ENCODE peak calls at places on chromosomes 16 and 17, in nine cellular contexts. One of them, this sample, is unnamed.

GRCh38 chr16:49021136-49021535 is 260.5 kb downstream of the CBLN1 start:
- DNase-seq in mesendoderm: no peak
- DNase-seq in T-helper 17 cell: no peak
- DNase-seq in adrenal gland: no peak
- DNase-seq in left colon: no peak
- DNase-seq in Right ventricle myocardium superior: no peak
- DNase-seq in SIG-M5: no peak
- DNase-seq in C1 segment of cervical spinal cord: no peak
- DNase-seq in frontal cortex: no peak
- DNase-seq in this sample: no peak

GRCh38 chr17:17196776-17197175 is 9.4 kb downstream of the PLD6 start:
- DNase-seq in mesendoderm: no peak
- DNase-seq in T-helper 17 cell: no peak
- DNase-seq in adrenal gland: no peak
- DNase-seq in left colon: no peak
- DNase-seq in Right ventricle myocardium superior: no peak
- DNase-seq in SIG-M5: no peak
- DNase-seq in C1 segment of cervical spinal cord: no peak
- DNase-seq in frontal cortex: no peak
- DNase-seq in this sample: no peak

GRCh38 chr16:79601092-79601977 is 798 bp upstream of the MAF start:
- DNase-seq in mesendoderm: peak
- DNase-seq in T-helper 17 cell: no peak
- DNase-seq in adrenal gland: peak
- DNase-seq in left colon: peak
- DNase-seq in Right ventricle myocardium superior: peak
- DNase-seq in SIG-M5: no peak
- DNase-seq in C1 segment of cervical spinal cord: peak
- DNase-seq in frontal cortex: no peak
- DNase-seq in this sample: peak

GRCh38 chr17:38415250-38416194 is 12.7 kb upstream of the ARHGAP23 start:
- DNase-seq in mesendoderm: peak
- DNase-seq in T-helper 17 cell: no peak
- DNase-seq in adrenal gland: no peak
- DNase-seq in left colon: no peak
- DNase-seq in Right ventricle myocardium superior: no peak
- DNase-seq in SIG-M5: no peak
- DNase-seq in C1 segment of cervical spinal cord: no peak
- DNase-seq in frontal cortex: no peak
- DNase-seq in this sample: no peak

GRCh38 chr17:68457168-68457538 is at the start of gene WIPI1:
- DNase-seq in mesendoderm: no peak
- DNase-seq in T-helper 17 cell: peak
- DNase-seq in adrenal gland: peak
- DNase-seq in left colon: peak
- DNase-seq in Right ventricle myocardium superior: no peak
- DNase-seq in SIG-M5: no peak
- DNase-seq in C1 segment of cervical spinal cord: peak
- DNase-seq in frontal cortex: no peak
- DNase-seq in this sample: no peak

GRCh38 chr16:86322283-86322682 is 188.0 kb upstream of the FOXF1 start:
- DNase-seq in mesendoderm: no peak
- DNase-seq in T-helper 17 cell: no peak
- DNase-seq in adrenal gland: no peak
- DNase-seq in left colon: no peak
- DNase-seq in Right ventricle myocardium superior: no peak
- DNase-seq in SIG-M5: no peak
- DNase-seq in C1 segment of cervical spinal cord: no peak
- DNase-seq in frontal cortex: no peak
- DNase-seq in this sample: no peak

GRCh38 chr17:48995332-48995870 is 1.8 kb upstream of the IGF2BP1 start:
- DNase-seq in mesendoderm: peak
- DNase-seq in T-helper 17 cell: no peak
- DNase-seq in adrenal gland: no peak
- DNase-seq in left colon: no peak
- DNase-seq in Right ventricle myocardium superior: no peak
- DNase-seq in SIG-M5: no peak
- DNase-seq in C1 segment of cervical spinal cord: no peak
- DNase-seq in frontal cortex: no peak
- DNase-seq in this sample: no peak

GRCh38 chr16:27408012-27408601 is 6.1 kb downstream of the IL21R start:
- DNase-seq in mesendoderm: no peak
- DNase-seq in T-helper 17 cell: no peak
- DNase-seq in adrenal gland: no peak
- DNase-seq in left colon: no peak
- DNase-seq in Right ventricle myocardium superior: no peak
- DNase-seq in SIG-M5: no peak
- DNase-seq in C1 segment of cervical spinal cord: no peak
- DNase-seq in frontal cortex: no peak
- DNase-seq in this sample: peak

GRCh38 chr17:56926270-56926669 is 12.4 kb upstream of the TRIM25 start:
- DNase-seq in mesendoderm: no peak
- DNase-seq in T-helper 17 cell: no peak
- DNase-seq in adrenal gland: no peak
- DNase-seq in left colon: no peak
- DNase-seq in Right ventricle myocardium superior: no peak
- DNase-seq in SIG-M5: no peak
- DNase-seq in C1 segment of cervical spinal cord: no peak
- DNase-seq in frontal cortex: no peak
- DNase-seq in this sample: no peak

GRCh38 chr17:76529643-76530488 is 7.6 kb downstream of the CYGB start:
- DNase-seq in mesendoderm: no peak
- DNase-seq in T-helper 17 cell: no peak
- DNase-seq in adrenal gland: peak
- DNase-seq in left colon: peak
- DNase-seq in Right ventricle myocardium superior: peak
- DNase-seq in SIG-M5: no peak
- DNase-seq in C1 segment of cervical spinal cord: peak
- DNase-seq in frontal cortex: peak
- DNase-seq in this sample: no peak

GRCh38 chr16:86078121-86078600 is 179.2 kb downstream of the IRF8 start:
- DNase-seq in mesendoderm: no peak
- DNase-seq in T-helper 17 cell: no peak
- DNase-seq in adrenal gland: no peak
- DNase-seq in left colon: no peak
- DNase-seq in Right ventricle myocardium superior: peak
- DNase-seq in SIG-M5: no peak
- DNase-seq in C1 segment of cervical spinal cord: peak
- DNase-seq in frontal cortex: no peak
- DNase-seq in this sample: no peak

GRCh38 chr17:42684929-42685556 is 2.7 kb downstream of the CNTNAP1 start:
- DNase-seq in mesendoderm: no peak
- DNase-seq in T-helper 17 cell: no peak
- DNase-seq in adrenal gland: no peak
- DNase-seq in left colon: no peak
- DNase-seq in Right ventricle myocardium superior: no peak
- DNase-seq in SIG-M5: no peak
- DNase-seq in C1 segment of cervical spinal cord: no peak
- DNase-seq in frontal cortex: no peak
- DNase-seq in this sample: no peak

GRCh38 chr16:79006762-79007161 is 593.8 kb downstream of the MAF start:
- DNase-seq in mesendoderm: no peak
- DNase-seq in T-helper 17 cell: no peak
- DNase-seq in adrenal gland: no peak
- DNase-seq in left colon: no peak
- DNase-seq in Right ventricle myocardium superior: no peak
- DNase-seq in SIG-M5: no peak
- DNase-seq in C1 segment of cervical spinal cord: no peak
- DNase-seq in frontal cortex: no peak
- DNase-seq in this sample: no peak

GRCh38 chr16:50304467-50305440 is 38.4 kb downstream of the ADCY7 start:
- DNase-seq in mesendoderm: no peak
- DNase-seq in T-helper 17 cell: peak
- DNase-seq in adrenal gland: peak
- DNase-seq in left colon: peak
- DNase-seq in Right ventricle myocardium superior: peak
- DNase-seq in SIG-M5: no peak
- DNase-seq in C1 segment of cervical spinal cord: no peak
- DNase-seq in frontal cortex: no peak
- DNase-seq in this sample: no peak